ENCODE peak calls at places on chromosome 11, in nine cellular contexts. D is right lobe of liver; F is fibroblast of lung; S is lung; H is CD8-positive, alpha-beta T cell; L is tibial artery; V is uterus; X is thoracic aorta; U is IMR-90. G is an unnamed sample.
A peak's percentile ranks its signal among the peaks of the same experiment; 100 is the strongest.

GRCh38 chr11:533586-534196 is 1.7 kb downstream of the HRAS start:
- DNase-seq in U (no peak), V (peak; percentile 13), H (no peak), S (no peak), F (no peak), L (no peak), D (no peak), X (no peak), G (no peak)

GRCh38 chr11:46332568-46333128 is 14.6 kb upstream of the DGKZ start:
- DNase-seq in X (no peak), S (no peak), H (peak; percentile 71), V (no peak), D (no peak), F (no peak), U (no peak), L (no peak), G (no peak)

GRCh38 chr11:111331711-111332479 is 33.5 kb downstream of the POU2AF3 start:
- DNase-seq in D (no peak), U (peak; percentile 45), F (peak; percentile 23), V (no peak), L (no peak), X (no peak), H (no peak), S (no peak), G (no peak)

GRCh38 chr11:363948-364761 is 5.1 kb upstream of the B4GALNT4 start:
- DNase-seq in D (peak; percentile 33), H (peak; percentile 79), L (peak; percentile 7), X (no peak), S (peak; percentile 54), V (peak; percentile 26), U (no peak), F (no peak), G (no peak)

GRCh38 chr11:81989093-81989492 is 744.6 kb downstream of the FAM181B start:
- DNase-seq in X (no peak), H (no peak), F (peak; percentile 65), L (no peak), S (no peak), V (no peak), U (no peak), D (no peak), G (no peak)

GRCh38 chr11:3195251-3196160 is 23.1 kb downstream of the MRGPRG start:
- DNase-seq in U (peak; percentile 14), D (peak; percentile 43), F (peak; percentile 40), S (no peak), X (no peak), V (no peak), H (no peak), L (no peak), G (no peak)

GRCh38 chr11:4865855-4866254 is 15.8 kb upstream of the OR51T1 start:
- DNase-seq in X (no peak), D (no peak), V (no peak), L (no peak), S (no peak), U (no peak), H (no peak), F (no peak), G (no peak)

GRCh38 chr11:34327804-34328631 is 29.8 kb downstream of the ABTB2 start:
- DNase-seq in S (no peak), U (peak; percentile 40), H (no peak), F (peak; percentile 61), L (peak; percentile 52), D (no peak), V (peak; percentile 79), X (no peak), G (peak; percentile 69)

GRCh38 chr11:76599041-76600013 is 71.2 kb downstream of the LRRC32 start:
- DNase-seq in H (peak; percentile 34), V (peak; percentile 11), D (no peak), F (no peak), S (no peak), L (no peak), X (no peak), U (peak; percentile 50), G (peak; percentile 50)

GRCh38 chr11:76600124-76600655 is 70.4 kb downstream of the LRRC32 start:
- DNase-seq in U (no peak), D (no peak), F (no peak), V (no peak), X (no peak), L (no peak), S (no peak), H (peak; percentile 23), G (peak; percentile 55)

GRCh38 chr11:76597533-76598425 is 72.8 kb downstream of the LRRC32 start:
- DNase-seq in X (no peak), V (peak; percentile 11), F (no peak), H (peak; percentile 37), L (no peak), U (no peak), D (no peak), S (peak; percentile 26), G (peak; percentile 57)

GRCh38 chr11:76596652-76597051 is 73.9 kb downstream of the LRRC32 start:
- DNase-seq in F (no peak), S (peak; percentile 27), U (no peak), D (no peak), X (no peak), L (no peak), V (no peak), H (no peak), G (no peak)

DNA sequence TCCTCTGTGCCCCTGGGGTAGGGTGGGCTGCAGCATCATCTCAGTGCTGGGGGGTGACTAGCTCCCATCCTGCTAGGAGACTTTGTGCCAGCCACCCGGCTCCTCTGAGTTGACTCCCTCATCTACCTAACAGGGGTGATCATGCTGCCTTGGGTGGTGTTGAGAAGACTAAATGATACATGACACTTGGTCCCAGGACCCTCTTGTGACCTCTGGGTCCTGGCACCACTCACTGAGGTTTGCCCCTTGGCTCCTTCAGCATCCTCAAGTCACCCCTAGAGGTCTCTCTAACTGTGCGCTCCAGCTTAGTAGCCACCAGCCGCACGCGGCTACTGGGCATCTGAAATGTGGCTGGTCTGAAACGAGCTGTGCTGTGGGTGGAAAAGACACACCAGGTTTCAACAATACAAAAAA is 72.1 kb downstream of the LRRC32 start:
- DNase-seq in U (peak; percentile 56), S (no peak), V (peak; percentile 26), D (no peak), X (no peak), F (peak; percentile 71), H (peak; percentile 44), L (peak; percentile 43), G (peak; percentile 70)
- H3K27ac ChIP-seq in U (no peak overlapping the region), S (no peak overlapping the region), V (no peak overlapping the region), D (no peak overlapping the region), X (no peak overlapping the region), F (no peak overlapping the region), H (no peak overlapping the region), L (no peak overlapping the region), G (no peak overlapping the region)

GRCh38 chr11:125934473-125934872 is 11.4 kb upstream of the VSIG10L2 start:
- DNase-seq in H (no peak), X (no peak), D (no peak), V (no peak), U (no peak), F (no peak), L (no peak), S (no peak), G (peak; percentile 34)

GRCh38 chr11:125933030-125933813 is 12.6 kb upstream of the VSIG10L2 start:
- DNase-seq in D (no peak), L (no peak), S (no peak), U (no peak), H (no peak), X (no peak), F (no peak), V (no peak), G (peak; percentile 46)

GRCh38 chr11:125932301-125932700 is 13.5 kb upstream of the VSIG10L2 start:
- DNase-seq in D (no peak), L (no peak), V (no peak), X (no peak), F (no peak), U (no peak), H (no peak), S (no peak), G (peak; percentile 34)

GRCh38 chr11:125935629-125936199 is 10.1 kb upstream of the VSIG10L2 start:
- DNase-seq in H (no peak), D (no peak), S (no peak), V (peak; percentile 81), X (no peak), U (no peak), F (peak; percentile 11), L (no peak), G (peak; percentile 21)

GRCh38 chr11:125935056-125935455 is 10.8 kb upstream of the VSIG10L2 start:
- DNase-seq in F (peak; percentile 9), U (no peak), V (no peak), L (no peak), X (no peak), S (no peak), D (no peak), H (no peak), G (no peak)
- TF ChIP-seq CTCF in F (no peak), U (no peak), V (no peak), L (no peak), X (no peak), S (no peak), D (no peak), H (no peak), G (no peak)

DNA sequence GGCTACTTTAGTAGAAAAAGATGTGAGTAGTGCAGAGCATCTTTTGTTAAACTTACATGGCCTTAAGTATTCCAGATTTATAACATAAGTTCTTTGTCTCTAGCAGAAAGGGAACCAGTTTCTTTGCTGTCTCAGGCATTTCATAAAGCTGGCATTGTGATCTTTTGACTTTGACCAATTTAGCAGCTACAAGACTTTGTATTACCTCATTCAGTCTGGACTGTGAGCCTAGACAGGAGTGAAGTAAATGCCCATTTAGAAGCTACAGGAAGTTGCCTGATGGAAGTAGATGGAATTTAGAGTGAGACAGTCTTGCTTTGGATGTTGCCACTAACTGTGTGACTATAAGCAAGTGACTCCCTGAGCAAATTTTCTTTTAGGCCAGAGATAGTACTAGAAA is 25.7 kb upstream of the GLYAT start:
- DNase-seq in F (no peak), X (no peak), S (no peak), H (no peak), V (no peak), U (no peak), L (no peak), D (no peak), G (no peak)
- H3K9me3 ChIP-seq in F (no peaks in the 10 kb centered on the region), X (no peaks in the 10 kb centered on the region), S (no peaks in the 10 kb centered on the region), H (no peaks in the 10 kb centered on the region), V (no peaks in the 10 kb centered on the region), U (no peaks in the 10 kb centered on the region), L (no peaks in the 10 kb centered on the region), D (no peaks in the 10 kb centered on the region), G (no peaks in the 10 kb centered on the region)

GRCh38 chr11:117391181-117391580 is 63.5 kb downstream of the CEP164 start:
- DNase-seq in L (no peak), V (no peak), D (peak; percentile 18), F (no peak), X (no peak), H (no peak), U (no peak), S (no peak), G (no peak)

GRCh38 chr11:117394221-117394925 is 66.7 kb downstream of the CEP164 start:
- DNase-seq in X (no peak), L (no peak), S (no peak), F (no peak), U (no peak), H (no peak), D (peak; percentile 51), V (no peak), G (no peak)

GRCh38 chr11:117390743-117391142 is 63.1 kb downstream of the CEP164 start:
- DNase-seq in D (peak; percentile 23), S (no peak), L (no peak), H (no peak), X (no peak), V (no peak), U (no peak), F (no peak), G (no peak)

GRCh38 chr11:117392001-117392690 is 64.5 kb downstream of the CEP164 start:
- DNase-seq in H (no peak), S (no peak), V (no peak), F (no peak), L (no peak), D (peak; percentile 37), X (no peak), U (no peak), G (no peak)

GRCh38 chr11:117392979-117393378 is 65.3 kb downstream of the CEP164 start:
- DNase-seq in U (no peak), S (no peak), F (no peak), H (no peak), X (no peak), L (no peak), D (peak; percentile 25), V (no peak), G (no peak)
- H3K27ac ChIP-seq in U (no peak overlapping the region), S (no peak overlapping the region), F (no peak overlapping the region), H (no peak overlapping the region), X (no peak overlapping the region), L (no peak overlapping the region), D (no peak overlapping the region), V (no peak overlapping the region), G (no peak overlapping the region)

G was measured in right atrium auricular region.